ENCODE peak calls at places on chromosome 3, in ten cellular contexts. One of them, this sample, is unnamed.

GRCh38 chr3:169285057-169285990 is 378.2 kb downstream of the MECOM start:
- ATAC-seq in T-helper 17 cell: no peak
- ATAC-seq in CD4-positive, alpha-beta T cell: no peak
- ATAC-seq in IMR-90: peak; percentile 35
- ATAC-seq in body of pancreas: peak; percentile 14
- ATAC-seq in left cardiac atrium: peak; percentile 17
- ATAC-seq in upper lobe of right lung: no peak
- ATAC-seq in upper lobe of left lung: no peak
- ATAC-seq in heart right ventricle: peak; percentile 41
- ATAC-seq in left lung: peak; percentile 4
- ATAC-seq in this sample: no peak

GRCh38 chr3:148718982-148719862 is 21.5 kb downstream of the AGTR1 start:
- ATAC-seq in T-helper 17 cell: no peak
- ATAC-seq in CD4-positive, alpha-beta T cell: no peak
- ATAC-seq in IMR-90: peak; percentile 46
- ATAC-seq in body of pancreas: peak; percentile 57
- ATAC-seq in left cardiac atrium: peak; percentile 38
- ATAC-seq in upper lobe of right lung: no peak
- ATAC-seq in upper lobe of left lung: no peak
- ATAC-seq in heart right ventricle: no peak
- ATAC-seq in left lung: no peak
- ATAC-seq in this sample: peak; percentile 50

GRCh38 chr3:71645140-71645539 is 61.6 kb upstream of the FOXP1 start:
- ATAC-seq in T-helper 17 cell: no peak
- ATAC-seq in CD4-positive, alpha-beta T cell: no peak
- ATAC-seq in IMR-90: no peak
- ATAC-seq in body of pancreas: no peak
- ATAC-seq in left cardiac atrium: no peak
- ATAC-seq in upper lobe of right lung: no peak
- ATAC-seq in upper lobe of left lung: no peak
- ATAC-seq in heart right ventricle: no peak
- ATAC-seq in left lung: no peak
- ATAC-seq in this sample: no peak

GRCh38 chr3:119302697-119303630 is 8.8 kb downstream of the ARHGAP31 start:
- ATAC-seq in T-helper 17 cell: no peak
- ATAC-seq in CD4-positive, alpha-beta T cell: no peak
- ATAC-seq in IMR-90: no peak
- ATAC-seq in body of pancreas: no peak
- ATAC-seq in left cardiac atrium: no peak
- ATAC-seq in upper lobe of right lung: peak; percentile 15
- ATAC-seq in upper lobe of left lung: peak; percentile 7
- ATAC-seq in heart right ventricle: no peak
- ATAC-seq in left lung: no peak
- ATAC-seq in this sample: no peak

GRCh38 chr3:64687381-64687780 is 419 bp downstream of the ADAMTS9 start:
- ATAC-seq in T-helper 17 cell: no peak
- ATAC-seq in CD4-positive, alpha-beta T cell: no peak
- ATAC-seq in IMR-90: peak; percentile 1
- ATAC-seq in body of pancreas: peak; percentile 6
- ATAC-seq in left cardiac atrium: peak; percentile 17
- ATAC-seq in upper lobe of right lung: peak; percentile 3
- ATAC-seq in upper lobe of left lung: peak; percentile 9
- ATAC-seq in heart right ventricle: peak; percentile 1
- ATAC-seq in left lung: peak; percentile 7
- ATAC-seq in this sample: peak; percentile 13

GRCh38 chr3:178170698-178171535 is 365.3 kb upstream of the KCNMB2 start:
- ATAC-seq in T-helper 17 cell: no peak
- ATAC-seq in CD4-positive, alpha-beta T cell: no peak
- ATAC-seq in IMR-90: peak; percentile 60
- ATAC-seq in body of pancreas: peak; percentile 59
- ATAC-seq in left cardiac atrium: peak; percentile 93
- ATAC-seq in upper lobe of right lung: peak; percentile 76
- ATAC-seq in upper lobe of left lung: peak; percentile 94
- ATAC-seq in heart right ventricle: peak; percentile 94
- ATAC-seq in left lung: peak; percentile 13
- ATAC-seq in this sample: peak; percentile 91

GRCh38 chr3:120341658-120342346 is 7.4 kb downstream of the LRRC58 start:
- ATAC-seq in T-helper 17 cell: no peak
- ATAC-seq in CD4-positive, alpha-beta T cell: no peak
- ATAC-seq in IMR-90: no peak
- ATAC-seq in body of pancreas: no peak
- ATAC-seq in left cardiac atrium: no peak
- ATAC-seq in upper lobe of right lung: no peak
- ATAC-seq in upper lobe of left lung: no peak
- ATAC-seq in heart right ventricle: no peak
- ATAC-seq in left lung: no peak
- ATAC-seq in this sample: no peak

GRCh38 chr3:153396581-153396980 is 234.6 kb downstream of the RAP2B start:
- ATAC-seq in T-helper 17 cell: no peak
- ATAC-seq in CD4-positive, alpha-beta T cell: no peak
- ATAC-seq in IMR-90: no peak
- ATAC-seq in body of pancreas: no peak
- ATAC-seq in left cardiac atrium: no peak
- ATAC-seq in upper lobe of right lung: no peak
- ATAC-seq in upper lobe of left lung: no peak
- ATAC-seq in heart right ventricle: no peak
- ATAC-seq in left lung: peak; percentile 74
- ATAC-seq in this sample: no peak

GRCh38 chr3:173138031-173138430 is 3.0 kb downstream of the SPATA16 start:
- ATAC-seq in T-helper 17 cell: no peak
- ATAC-seq in CD4-positive, alpha-beta T cell: no peak
- ATAC-seq in IMR-90: no peak
- ATAC-seq in body of pancreas: no peak
- ATAC-seq in left cardiac atrium: no peak
- ATAC-seq in upper lobe of right lung: no peak
- ATAC-seq in upper lobe of left lung: no peak
- ATAC-seq in heart right ventricle: no peak
- ATAC-seq in left lung: no peak
- ATAC-seq in this sample: no peak

GRCh38 chr3:6255229-6255628 is 605.7 kb upstream of the GRM7 start:
- ATAC-seq in T-helper 17 cell: no peak
- ATAC-seq in CD4-positive, alpha-beta T cell: no peak
- ATAC-seq in IMR-90: no peak
- ATAC-seq in body of pancreas: no peak
- ATAC-seq in left cardiac atrium: no peak
- ATAC-seq in upper lobe of right lung: no peak
- ATAC-seq in upper lobe of left lung: no peak
- ATAC-seq in heart right ventricle: no peak
- ATAC-seq in left lung: no peak
- ATAC-seq in this sample: no peak

GRCh38 chr3:102102394-102102793 is 253.1 kb downstream of the NFKBIZ start:
- ATAC-seq in T-helper 17 cell: no peak
- ATAC-seq in CD4-positive, alpha-beta T cell: no peak
- ATAC-seq in IMR-90: no peak
- ATAC-seq in body of pancreas: no peak
- ATAC-seq in left cardiac atrium: no peak
- ATAC-seq in upper lobe of right lung: no peak
- ATAC-seq in upper lobe of left lung: no peak
- ATAC-seq in heart right ventricle: no peak
- ATAC-seq in left lung: peak; percentile 50
- ATAC-seq in this sample: no peak

GRCh38 chr3:148902173-148902791 is 37.2 kb downstream of the CPA3 start:
- ATAC-seq in T-helper 17 cell: no peak
- ATAC-seq in CD4-positive, alpha-beta T cell: no peak
- ATAC-seq in IMR-90: peak; percentile 57
- ATAC-seq in body of pancreas: no peak
- ATAC-seq in left cardiac atrium: no peak
- ATAC-seq in upper lobe of right lung: no peak
- ATAC-seq in upper lobe of left lung: no peak
- ATAC-seq in heart right ventricle: no peak
- ATAC-seq in left lung: peak; percentile 40
- ATAC-seq in this sample: peak; percentile 89

GRCh38 chr3:17183951-17184550 is 299.3 kb downstream of the PLCL2 start:
- ATAC-seq in T-helper 17 cell: no peak
- ATAC-seq in CD4-positive, alpha-beta T cell: no peak
- ATAC-seq in IMR-90: peak; percentile 37
- ATAC-seq in body of pancreas: no peak
- ATAC-seq in left cardiac atrium: peak; percentile 35
- ATAC-seq in upper lobe of right lung: no peak
- ATAC-seq in upper lobe of left lung: no peak
- ATAC-seq in heart right ventricle: no peak
- ATAC-seq in left lung: no peak
- ATAC-seq in this sample: no peak

GRCh38 chr3:191290311-191291025 is 38.7 kb upstream of the CCDC50 start:
- ATAC-seq in T-helper 17 cell: peak; percentile 57
- ATAC-seq in CD4-positive, alpha-beta T cell: no peak
- ATAC-seq in IMR-90: no peak
- ATAC-seq in body of pancreas: no peak
- ATAC-seq in left cardiac atrium: no peak
- ATAC-seq in upper lobe of right lung: peak; percentile 65
- ATAC-seq in upper lobe of left lung: no peak
- ATAC-seq in heart right ventricle: no peak
- ATAC-seq in left lung: no peak
- ATAC-seq in this sample: no peak

GRCh38 chr3:188583476-188584161 is 429.7 kb downstream of the LPP start:
- ATAC-seq in T-helper 17 cell: peak; percentile 50
- ATAC-seq in CD4-positive, alpha-beta T cell: no peak
- ATAC-seq in IMR-90: peak; percentile 6
- ATAC-seq in body of pancreas: no peak
- ATAC-seq in left cardiac atrium: no peak
- ATAC-seq in upper lobe of right lung: no peak
- ATAC-seq in upper lobe of left lung: no peak
- ATAC-seq in heart right ventricle: no peak
- ATAC-seq in left lung: peak; percentile 9
- ATAC-seq in this sample: peak; percentile 31

GRCh38 chr3:56826831-56827722 is 25.3 kb upstream of the ARHGEF3 start:
- ATAC-seq in T-helper 17 cell: peak; percentile 40
- ATAC-seq in CD4-positive, alpha-beta T cell: no peak
- ATAC-seq in IMR-90: no peak
- ATAC-seq in body of pancreas: no peak
- ATAC-seq in left cardiac atrium: no peak
- ATAC-seq in upper lobe of right lung: no peak
- ATAC-seq in upper lobe of left lung: peak; percentile 46
- ATAC-seq in heart right ventricle: no peak
- ATAC-seq in left lung: no peak
- ATAC-seq in this sample: no peak

GRCh38 chr3:59698091-59698490 is 648.3 kb upstream of the CFAP20DC start:
- ATAC-seq in T-helper 17 cell: no peak
- ATAC-seq in CD4-positive, alpha-beta T cell: no peak
- ATAC-seq in IMR-90: no peak
- ATAC-seq in body of pancreas: no peak
- ATAC-seq in left cardiac atrium: no peak
- ATAC-seq in upper lobe of right lung: no peak
- ATAC-seq in upper lobe of left lung: no peak
- ATAC-seq in heart right ventricle: no peak
- ATAC-seq in left lung: no peak
- ATAC-seq in this sample: no peak

GRCh38 chr3:196486263-196486662 is 17.3 kb downstream of the RNF168 start:
- ATAC-seq in T-helper 17 cell: no peak
- ATAC-seq in CD4-positive, alpha-beta T cell: no peak
- ATAC-seq in IMR-90: no peak
- ATAC-seq in body of pancreas: no peak
- ATAC-seq in left cardiac atrium: no peak
- ATAC-seq in upper lobe of right lung: no peak
- ATAC-seq in upper lobe of left lung: no peak
- ATAC-seq in heart right ventricle: no peak
- ATAC-seq in left lung: no peak
- ATAC-seq in this sample: peak; percentile 42

GRCh38 chr3:128846501-128846900 is 32.9 kb upstream of the ACAD9 start:
- ATAC-seq in T-helper 17 cell: peak; percentile 33
- ATAC-seq in CD4-positive, alpha-beta T cell: peak; percentile 24
- ATAC-seq in IMR-90: no peak
- ATAC-seq in body of pancreas: no peak
- ATAC-seq in left cardiac atrium: peak; percentile 19
- ATAC-seq in upper lobe of right lung: peak; percentile 65
- ATAC-seq in upper lobe of left lung: peak; percentile 28
- ATAC-seq in heart right ventricle: no peak
- ATAC-seq in left lung: peak; percentile 25
- ATAC-seq in this sample: peak; percentile 5

GRCh38 chr3:116445291-116445841 is at the start of gene LSAMP:
- ATAC-seq in T-helper 17 cell: no peak
- ATAC-seq in CD4-positive, alpha-beta T cell: no peak
- ATAC-seq in IMR-90: peak; percentile 72
- ATAC-seq in body of pancreas: no peak
- ATAC-seq in left cardiac atrium: peak; percentile 82
- ATAC-seq in upper lobe of right lung: peak; percentile 24
- ATAC-seq in upper lobe of left lung: peak; percentile 41
- ATAC-seq in heart right ventricle: peak; percentile 25
- ATAC-seq in left lung: peak; percentile 60
- ATAC-seq in this sample: peak; percentile 78

GRCh38 chr3:45972534-45973402 is 22.9 kb downstream of the FYCO1 start:
- ATAC-seq in T-helper 17 cell: no peak
- ATAC-seq in CD4-positive, alpha-beta T cell: no peak
- ATAC-seq in IMR-90: peak; percentile 93
- ATAC-seq in body of pancreas: no peak
- ATAC-seq in left cardiac atrium: peak; percentile 75
- ATAC-seq in upper lobe of right lung: peak; percentile 90
- ATAC-seq in upper lobe of left lung: peak; percentile 78
- ATAC-seq in heart right ventricle: no peak
- ATAC-seq in left lung: peak; percentile 89
- ATAC-seq in this sample: peak; percentile 62

GRCh38 chr3:186551387-186551786 is 7.2 kb upstream of the CRYGS start:
- ATAC-seq in T-helper 17 cell: no peak
- ATAC-seq in CD4-positive, alpha-beta T cell: no peak
- ATAC-seq in IMR-90: no peak
- ATAC-seq in body of pancreas: no peak
- ATAC-seq in left cardiac atrium: no peak
- ATAC-seq in upper lobe of right lung: no peak
- ATAC-seq in upper lobe of left lung: no peak
- ATAC-seq in heart right ventricle: no peak
- ATAC-seq in left lung: no peak
- ATAC-seq in this sample: no peak

GRCh38 chr3:133506215-133506901 is 67.1 kb upstream of the CDV3 start:
- ATAC-seq in T-helper 17 cell: peak; percentile 95
- ATAC-seq in CD4-positive, alpha-beta T cell: peak; percentile 96
- ATAC-seq in IMR-90: no peak
- ATAC-seq in body of pancreas: peak; percentile 83
- ATAC-seq in left cardiac atrium: peak; percentile 60
- ATAC-seq in upper lobe of right lung: peak; percentile 80
- ATAC-seq in upper lobe of left lung: peak; percentile 76
- ATAC-seq in heart right ventricle: no peak
- ATAC-seq in left lung: peak; percentile 73
- ATAC-seq in this sample: no peak

GRCh38 chr3:78846688-78847087 is 921.1 kb downstream of the ROBO1 start:
- ATAC-seq in T-helper 17 cell: no peak
- ATAC-seq in CD4-positive, alpha-beta T cell: no peak
- ATAC-seq in IMR-90: peak; percentile 80
- ATAC-seq in body of pancreas: no peak
- ATAC-seq in left cardiac atrium: peak; percentile 72
- ATAC-seq in upper lobe of right lung: peak; percentile 48
- ATAC-seq in upper lobe of left lung: peak; percentile 21
- ATAC-seq in heart right ventricle: peak; percentile 49
- ATAC-seq in left lung: peak; percentile 78
- ATAC-seq in this sample: peak; percentile 96

GRCh38 chr3:64687781-64688515 is at the start of gene ADAMTS9:
- ATAC-seq in T-helper 17 cell: no peak
- ATAC-seq in CD4-positive, alpha-beta T cell: no peak
- ATAC-seq in IMR-90: peak; percentile 59
- ATAC-seq in body of pancreas: peak; percentile 64
- ATAC-seq in left cardiac atrium: peak; percentile 72
- ATAC-seq in upper lobe of right lung: peak; percentile 66
- ATAC-seq in upper lobe of left lung: peak; percentile 69
- ATAC-seq in heart right ventricle: peak; percentile 56
- ATAC-seq in left lung: peak; percentile 59
- ATAC-seq in this sample: peak; percentile 70

GRCh38 chr3:157102098-157102497 is 57.8 kb downstream of the CCNL1 start:
- ATAC-seq in T-helper 17 cell: no peak
- ATAC-seq in CD4-positive, alpha-beta T cell: no peak
- ATAC-seq in IMR-90: no peak
- ATAC-seq in body of pancreas: no peak
- ATAC-seq in left cardiac atrium: no peak
- ATAC-seq in upper lobe of right lung: no peak
- ATAC-seq in upper lobe of left lung: no peak
- ATAC-seq in heart right ventricle: no peak
- ATAC-seq in left lung: no peak
- ATAC-seq in this sample: no peak

GRCh38 chr3:125054436-125055164 is 1.2 kb downstream of the HEG1 start:
- ATAC-seq in T-helper 17 cell: no peak
- ATAC-seq in CD4-positive, alpha-beta T cell: peak; percentile 8
- ATAC-seq in IMR-90: no peak
- ATAC-seq in body of pancreas: no peak
- ATAC-seq in left cardiac atrium: peak; percentile 4
- ATAC-seq in upper lobe of right lung: peak; percentile 22
- ATAC-seq in upper lobe of left lung: peak; percentile 25
- ATAC-seq in heart right ventricle: no peak
- ATAC-seq in left lung: peak; percentile 37
- ATAC-seq in this sample: peak; percentile 55

GRCh38 chr3:117059054-117059989 is 349.7 kb downstream of the TUSC7 start:
- ATAC-seq in T-helper 17 cell: no peak
- ATAC-seq in CD4-positive, alpha-beta T cell: no peak
- ATAC-seq in IMR-90: no peak
- ATAC-seq in body of pancreas: no peak
- ATAC-seq in left cardiac atrium: no peak
- ATAC-seq in upper lobe of right lung: no peak
- ATAC-seq in upper lobe of left lung: peak; percentile 40
- ATAC-seq in heart right ventricle: no peak
- ATAC-seq in left lung: peak; percentile 63
- ATAC-seq in this sample: peak; percentile 52

This sample was measured in SK-N-SH treated with all-trans-retinoic acid at 6 μM for 48 hours.